ENCODE peak calls at places on chromosomes 7 and 10, in ten cellular contexts. N is NCI-H2029, L is Peyer's patch, U is GM12878, O is Panc1, E is Daoy, R is RWPE1, P is GM04503, J is T-helper 17 cell, Q is left lung. M is an unnamed sample.

GRCh38 chr10:11988924-11989323 is 53.7 kb downstream of the UPF2 start:
- DNase-seq in U (no peak), R (no peak), E (no peak), L (no peak), O (no peak), N (no peak), J (no peak), Q (no peak), P (no peak), M (no peak)

GRCh38 chr7:129103561-129104324 is 40.8 kb upstream of the TSPAN33 start:
- DNase-seq in E (no peak), Q (no peak), N (no peak), J (no peak), L (no peak), R (no peak), U (no peak), O (no peak), P (no peak), M (no peak)

GRCh38 chr7:584122-584465 is 64.4 kb upstream of the PDGFA start:
- DNase-seq in O (no peak), U (no peak), R (no peak), E (no peak), L (peak), P (peak), N (no peak), J (peak), Q (peak), M (no peak)

GRCh38 chr10:48885376-48885775 is 54.3 kb downstream of the LRRC18 start:
- DNase-seq in L (no peak), O (no peak), Q (no peak), N (no peak), P (no peak), R (peak), J (no peak), E (no peak), U (no peak), M (peak)

GRCh38 chr10:127715782-127716378 is 21.1 kb upstream of the FOXI2 start:
- DNase-seq in L (no peak), P (no peak), R (peak), Q (no peak), U (no peak), N (no peak), O (peak), J (no peak), E (no peak), M (no peak)

GRCh38 chr7:132655071-132655761 is 78.9 kb upstream of the PLXNA4 start:
- DNase-seq in N (no peak), O (no peak), E (peak), Q (peak), R (no peak), P (no peak), J (no peak), L (peak), U (no peak), M (no peak)

GRCh38 chr7:44284881-44285541 is 40.4 kb downstream of the CAMK2B start:
- DNase-seq in O (no peak), E (no peak), J (peak), U (no peak), N (no peak), P (no peak), L (no peak), Q (no peak), R (no peak), M (no peak)

GRCh38 chr7:27283558-27283957 is 41.0 kb downstream of the EVX1 start:
- DNase-seq in O (no peak), U (no peak), L (no peak), Q (no peak), N (no peak), J (no peak), E (no peak), R (no peak), P (no peak), M (no peak)

GRCh38 chr7:101924171-101924570 is 106.7 kb downstream of the CUX1 start:
- DNase-seq in U (no peak), L (no peak), E (peak), Q (peak), P (peak), J (no peak), O (peak), N (no peak), R (no peak), M (no peak)

GRCh38 chr10:78516741-78517140 is 483.1 kb downstream of the RPS24 start:
- DNase-seq in O (no peak), Q (no peak), J (no peak), L (no peak), P (no peak), E (no peak), N (no peak), U (no peak), R (no peak), M (no peak)

GRCh38 chr10:107653832-107654287 is 489.4 kb upstream of the SORCS1 start:
- DNase-seq in J (no peak), R (peak), Q (no peak), U (peak), E (no peak), L (no peak), N (no peak), O (no peak), P (peak), M (no peak)

GRCh38 chr7:88566174-88566729 is 193.2 kb upstream of the ZNF804B start:
- DNase-seq in E (no peak), U (no peak), J (no peak), N (no peak), P (no peak), Q (no peak), R (no peak), L (no peak), O (no peak), M (no peak)

M was measured in Calu3.